ENCODE peak calls at places on chromosomes 4 and X, in eight cellular contexts. Z is cardiac fibroblast, U is left lung, E is right cardiac atrium, V is lung, S is fibroblast of pulmonary artery, C is aorta, Y is fibroblast of lung. M is an unnamed sample.

GRCh38 chr4:79652232-79652631 is 244.2 kb upstream of the GK2 start:
- DNase-seq in U (no peak), S (peak), E (no peak), Y (peak), V (no peak), C (no peak), Z (peak), M (no peak)

GRCh38 chr4:93327346-93327745 is 501.2 kb upstream of the ATOH1 start:
- DNase-seq in U (no peak), C (no peak), V (no peak), Y (no peak), S (no peak), E (no peak), Z (no peak), M (no peak)

GRCh38 chr4:14545796-14546195 is 456.5 kb upstream of the CPEB2 start:
- DNase-seq in S (no peak), Y (no peak), V (no peak), U (no peak), C (no peak), Z (no peak), E (no peak), M (no peak)

GRCh38 chrX:68462653-68463052 is 29.4 kb upstream of the OPHN1 start:
- DNase-seq in S (peak), U (no peak), E (no peak), C (no peak), V (no peak), Z (peak), Y (peak), M (peak)

GRCh38 chr4:113979157-113979972 is at the start of gene ARSJ:
- DNase-seq in S (peak), Y (peak), C (peak), V (peak), E (peak), U (peak), Z (peak), M (peak)

GRCh38 chr4:89708903-89709361 is 128.0 kb downstream of the SNCA start:
- DNase-seq in U (no peak), S (peak), V (no peak), Z (no peak), Y (peak), E (no peak), C (no peak), M (no peak)

GRCh38 chrX:155148724-155149537 is 67.3 kb upstream of the VBP1 start:
- DNase-seq in U (no peak), Y (no peak), C (no peak), Z (peak), S (peak), V (no peak), E (no peak), M (no peak)

GRCh38 chrX:130975947-130976346 is 72.9 kb upstream of the ENOX2 start:
- DNase-seq in C (no peak), S (peak), Y (peak), V (no peak), Z (peak), E (no peak), U (no peak), M (peak)

GRCh38 chr4:931194-931959 is 739 bp downstream of the GAK start:
- DNase-seq in S (peak), C (no peak), E (peak), Z (peak), Y (peak), U (no peak), V (no peak), M (no peak)

GRCh38 chr4:69749771-69750170 is 10.6 kb downstream of the SULT1B1 start:
- DNase-seq in C (no peak), U (no peak), V (no peak), E (no peak), S (peak), Z (peak), Y (peak), M (no peak)

GRCh38 chr4:108377021-108377420 is 208.3 kb upstream of the LEF1 start:
- DNase-seq in S (no peak), U (no peak), Z (no peak), V (no peak), C (no peak), Y (peak), E (no peak), M (no peak)

GRCh38 chr4:68218044-68218443 is 27.4 kb downstream of the TMPRSS11B start:
- DNase-seq in V (no peak), C (no peak), S (no peak), Z (peak), Y (peak), E (no peak), U (no peak), M (no peak)

GRCh38 chr4:70651864-70652506 is 14.3 kb downstream of the JCHAIN start:
- DNase-seq in Y (peak), V (no peak), U (no peak), Z (peak), S (peak), E (no peak), C (no peak), M (no peak)

GRCh38 chrX:30027636-30028035 is 187.7 kb upstream of the MAGEB2 start:
- DNase-seq in E (no peak), U (no peak), V (no peak), S (no peak), Y (no peak), Z (no peak), C (no peak), M (no peak)

GRCh38 chrX:7614616-7615015 is 228.4 kb upstream of the VCX start:
- DNase-seq in U (no peak), Y (no peak), V (no peak), E (no peak), C (no peak), S (no peak), Z (no peak), M (no peak)

GRCh38 chrX:125203737-125204578 is 115.7 kb upstream of the TEX13C start:
- DNase-seq in C (peak), S (no peak), U (peak), Y (peak), V (no peak), E (peak), Z (peak), M (peak)

GRCh38 chr4:88672987-88673386 is 24.6 kb downstream of the NAP1L5 start:
- DNase-seq in S (peak), Z (peak), Y (peak), E (no peak), U (no peak), V (no peak), C (no peak), M (no peak)

GRCh38 chr4:24885342-24885741 is 27.5 kb downstream of the CCDC149 start:
- DNase-seq in V (no peak), Y (peak), S (peak), Z (no peak), E (peak), U (no peak), C (no peak), M (no peak)

GRCh38 chr4:13953083-13953482 is 325.6 kb upstream of the BOD1L1 start:
- DNase-seq in C (no peak), Z (no peak), E (no peak), S (no peak), U (no peak), Y (no peak), V (no peak), M (no peak)

GRCh38 chr4:168524006-168524405 is 27.2 kb downstream of the PALLD start:
- DNase-seq in Y (peak), C (no peak), U (no peak), E (no peak), V (no peak), Z (peak), S (peak), M (no peak)

GRCh38 chrX:19613645-19614323 is 98.5 kb upstream of the MAP3K15 start:
- DNase-seq in Z (no peak), S (no peak), C (no peak), V (peak), Y (no peak), U (peak), E (peak), M (no peak)

GRCh38 chr4:69881173-69881773 is 21.3 kb upstream of the SULT1E1 start:
- DNase-seq in U (no peak), C (no peak), S (peak), E (peak), Z (peak), V (peak), Y (peak), M (peak)

GRCh38 chr4:102869569-102870227 is 906 bp downstream of the CISD2 start:
- DNase-seq in C (peak), Y (no peak), V (no peak), U (no peak), E (no peak), Z (no peak), S (no peak), M (no peak)

GRCh38 chr4:34733185-34733916 is 1511.0 kb downstream of the ARAP2 start:
- DNase-seq in C (no peak), S (no peak), Z (no peak), E (no peak), Y (no peak), U (no peak), V (no peak), M (no peak)

GRCh38 chrX:55160685-55161552 is 59.2 kb upstream of the PAGE5 start:
- DNase-seq in E (peak), Y (peak), C (peak), U (peak), S (peak), Z (peak), V (peak), M (peak)

GRCh38 chr4:8261851-8262535 is 7.6 kb upstream of the HTRA3 start:
- DNase-seq in E (no peak), V (no peak), S (no peak), U (peak), C (no peak), Z (no peak), Y (peak), M (no peak)

GRCh38 chr4:78213218-78213617 is 156.1 kb downstream of the FRAS1 start:
- DNase-seq in C (no peak), V (no peak), Z (no peak), S (no peak), E (no peak), U (no peak), Y (no peak), M (no peak)

GRCh38 chr4:81455895-81456294 is 15.8 kb downstream of the RASGEF1B start:
- DNase-seq in C (no peak), U (no peak), S (no peak), V (no peak), Z (no peak), E (no peak), Y (no peak), M (no peak)

GRCh38 chr4:54076673-54077072 is 12.3 kb upstream of the CHIC2 start:
- DNase-seq in E (no peak), S (no peak), C (no peak), U (no peak), Z (peak), Y (peak), V (no peak), M (no peak)

GRCh38 chr4:48017108-48017527 is 546 bp downstream of the NIPAL1 start:
- DNase-seq in S (peak), U (peak), Z (peak), V (peak), E (peak), C (peak), Y (peak), M (peak)

GRCh38 chr4:34091451-34091850 is 2152.9 kb downstream of the ARAP2 start:
- DNase-seq in V (no peak), Z (peak), S (peak), E (no peak), Y (no peak), C (no peak), U (no peak), M (no peak)

GRCh38 chrX:38192007-38192625 is 28.6 kb downstream of the SRPX start:
- DNase-seq in S (no peak), V (no peak), Y (peak), Z (peak), U (no peak), E (peak), C (no peak), M (no peak)

GRCh38 chrX:11792461-11793421 is 34.7 kb downstream of the MSL3 start:
- DNase-seq in U (no peak), S (no peak), C (no peak), V (no peak), E (no peak), Z (no peak), Y (no peak), M (peak)

GRCh38 chrX:119004920-119005524 is 30.6 kb downstream of the LONRF3 start:
- DNase-seq in C (peak), Z (peak), V (peak), E (peak), Y (peak), S (peak), U (peak), M (peak)

GRCh38 chr4:85686398-85686797 is 211.4 kb downstream of the ARHGAP24 start:
- DNase-seq in V (no peak), C (no peak), Z (no peak), Y (no peak), E (no peak), S (no peak), U (no peak), M (no peak)

GRCh38 chr4:6278801-6279197 is 9.1 kb downstream of the WFS1 start:
- DNase-seq in Z (peak), C (no peak), V (peak), U (peak), S (peak), E (peak), Y (peak), M (peak)
- H3K4me3 ChIP-seq in Z (no peak), C (no peak), V (no peak), U (no peak), S (no peak), E (no peak), Y (no peak), M (no peak)

DNA sequence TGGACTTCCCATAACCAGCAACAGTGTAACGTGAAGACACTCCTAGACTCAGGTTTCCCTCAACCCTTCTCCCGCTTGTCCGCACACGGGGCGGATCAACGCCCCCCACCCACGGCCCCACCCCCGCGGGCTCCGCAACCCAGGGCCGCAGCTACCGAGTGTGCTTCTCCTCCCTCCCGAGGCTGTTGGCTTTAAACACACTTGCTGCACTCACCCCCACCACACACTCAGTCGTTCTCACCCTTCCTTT is 50.4 kb upstream of the BCOR start:
- DNase-seq in E (peak), S (no peak), Y (no peak), V (no peak), C (no peak), U (no peak), Z (no peak), M (no peak)
- H3K4me3 ChIP-seq in E (no peak), S (no peak), Y (no peak), V (no peak), C (no peak), U (no peak), Z (no peak), M (no peak)

GRCh38 chrX:2710041-2710471 is 19.0 kb downstream of the CD99 start:
- DNase-seq in C (no peak), Z (peak), U (no peak), S (peak), Y (peak), V (no peak), E (peak), M (no peak)
- H3K4me3 ChIP-seq in C (no peak), Z (peak), U (no peak), S (peak), Y (no peak), V (no peak), E (peak), M (peak)

GRCh38 chrX:46912673-46913491 is 661 bp downstream of the JADE3 start:
- DNase-seq in E (peak), U (peak), V (peak), Y (peak), Z (peak), S (peak), C (peak), M (peak)

GRCh38 chrX:46916273-46916672 is 4.1 kb downstream of the JADE3 start:
- DNase-seq in E (no peak), Y (no peak), Z (no peak), C (no peak), S (no peak), V (no peak), U (no peak), M (no peak)

GRCh38 chrX:46910415-46910814 is 1.8 kb upstream of the JADE3 start:
- DNase-seq in Y (no peak), C (no peak), V (no peak), U (no peak), E (no peak), S (no peak), Z (no peak), M (no peak)

GRCh38 chrX:46913710-46914109 is 1.5 kb downstream of the JADE3 start:
- DNase-seq in E (peak), Y (peak), V (no peak), U (no peak), C (no peak), Z (peak), S (peak), M (no peak)

GRCh38 chrX:46912098-46912672 is at the start of gene JADE3:
- DNase-seq in E (peak), U (peak), Y (peak), V (peak), S (peak), C (peak), Z (peak), M (peak)
- H3K4me3 ChIP-seq in E (peak), U (peak), Y (peak), V (peak), S (peak), C (peak), Z (peak), M (peak)

DNA sequence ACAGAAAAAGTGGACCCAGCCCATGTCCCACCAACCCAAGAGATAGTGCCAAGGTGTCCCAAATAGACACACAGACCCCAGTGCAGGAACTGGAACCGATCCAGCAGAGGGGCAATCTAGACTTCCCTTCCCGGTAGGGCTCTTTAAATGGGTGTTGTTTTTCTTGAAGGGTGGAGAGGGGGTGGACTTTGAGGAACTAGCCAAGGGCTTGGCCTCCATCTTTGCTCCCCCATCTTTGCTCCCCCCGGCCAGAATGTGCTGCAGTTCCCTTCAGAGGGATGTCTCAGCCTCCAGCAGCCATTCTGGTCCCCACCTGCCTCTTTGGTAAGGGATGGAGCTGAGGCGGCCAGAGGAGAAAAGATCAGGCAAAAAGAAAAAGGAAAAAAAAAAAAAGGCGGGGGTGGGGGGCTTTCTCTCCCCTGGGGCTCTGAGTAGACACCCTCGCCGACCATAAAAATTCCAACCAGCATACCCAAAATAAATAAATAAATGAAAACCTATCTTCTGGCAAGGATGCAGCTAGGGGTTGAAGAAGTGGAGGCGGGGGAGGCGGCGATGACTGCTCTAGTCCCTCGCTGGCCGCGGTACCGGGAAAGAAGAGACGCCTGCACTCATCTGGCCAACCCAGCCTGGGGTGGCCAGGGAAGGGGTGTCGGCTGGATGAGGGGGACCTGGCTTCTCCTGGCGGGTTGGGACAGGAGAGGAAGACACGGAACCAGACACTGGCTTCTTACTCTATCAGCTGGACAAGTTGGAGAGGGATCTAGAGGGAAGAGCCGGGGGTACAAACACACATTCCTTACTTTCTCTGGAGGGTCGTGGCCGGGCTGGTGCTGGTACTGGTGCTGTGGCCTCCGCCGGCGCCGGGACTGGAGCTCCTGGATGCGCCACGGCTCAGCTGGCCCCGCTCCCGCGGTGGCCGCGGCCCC is 38.5 kb upstream of the IQSEC2 start:
- DNase-seq in Z (no peak), U (peak), C (no peak), V (no peak), Y (no peak), S (no peak), E (peak), M (no peak)
- H3K4me3 ChIP-seq in Z (peak), U (peak), C (peak), V (peak), Y (peak), S (peak), E (peak), M (peak)

DNA sequence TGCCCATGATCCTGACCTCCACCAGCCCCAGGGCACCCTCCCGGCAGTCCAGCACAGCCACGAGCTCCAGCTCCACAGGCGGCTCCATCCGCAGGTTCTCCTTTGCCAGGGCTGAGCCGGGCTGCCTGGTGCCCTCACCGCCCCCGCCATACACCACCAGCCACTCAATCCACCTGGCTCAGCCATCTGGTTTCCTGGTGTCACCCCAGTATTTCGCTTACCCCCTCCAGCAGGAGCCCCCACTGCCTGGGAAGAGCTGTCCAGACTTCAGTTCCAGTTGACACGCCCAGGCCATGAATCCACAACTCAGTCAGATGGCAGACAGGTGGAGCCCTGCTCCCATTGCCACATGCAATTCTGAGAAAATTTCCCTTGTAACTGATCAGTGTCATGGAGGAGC is 3.9 kb downstream of the SHISA3 start:
- DNase-seq in S (no peak), C (no peak), U (no peak), Z (no peak), V (no peak), Y (no peak), E (peak), M (no peak)
- H3K4me3 ChIP-seq in S (no peak), C (no peak), U (no peak), Z (no peak), V (no peak), Y (no peak), E (no peak), M (no peak)

DNA sequence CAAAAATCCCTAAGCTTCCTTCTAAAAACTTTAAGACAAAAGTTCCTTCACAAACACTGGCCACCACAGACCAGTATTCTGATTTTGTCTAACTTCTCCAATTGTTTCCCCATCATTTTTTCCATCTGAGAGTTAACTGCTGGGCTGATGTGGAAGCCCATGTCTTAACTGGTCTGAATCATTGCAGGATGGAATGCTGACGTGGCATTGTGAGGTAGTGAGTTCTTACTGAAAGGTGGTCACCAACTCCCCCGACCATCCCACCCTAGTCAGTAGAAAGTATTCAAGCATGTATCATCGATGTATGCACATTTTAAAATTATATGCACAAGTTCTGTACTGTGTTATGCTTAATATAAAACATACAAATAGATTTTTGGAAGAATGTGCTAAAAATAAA is 99.1 kb upstream of the SMIM10 start:
- DNase-seq in V (no peak), C (no peak), E (no peak), Z (peak), Y (peak), U (no peak), S (no peak), M (no peak)
- H3K4me3 ChIP-seq in V (no peak), C (no peak), E (no peak), Z (no peak), Y (no peak), U (no peak), S (no peak), M (no peak)

DNA sequence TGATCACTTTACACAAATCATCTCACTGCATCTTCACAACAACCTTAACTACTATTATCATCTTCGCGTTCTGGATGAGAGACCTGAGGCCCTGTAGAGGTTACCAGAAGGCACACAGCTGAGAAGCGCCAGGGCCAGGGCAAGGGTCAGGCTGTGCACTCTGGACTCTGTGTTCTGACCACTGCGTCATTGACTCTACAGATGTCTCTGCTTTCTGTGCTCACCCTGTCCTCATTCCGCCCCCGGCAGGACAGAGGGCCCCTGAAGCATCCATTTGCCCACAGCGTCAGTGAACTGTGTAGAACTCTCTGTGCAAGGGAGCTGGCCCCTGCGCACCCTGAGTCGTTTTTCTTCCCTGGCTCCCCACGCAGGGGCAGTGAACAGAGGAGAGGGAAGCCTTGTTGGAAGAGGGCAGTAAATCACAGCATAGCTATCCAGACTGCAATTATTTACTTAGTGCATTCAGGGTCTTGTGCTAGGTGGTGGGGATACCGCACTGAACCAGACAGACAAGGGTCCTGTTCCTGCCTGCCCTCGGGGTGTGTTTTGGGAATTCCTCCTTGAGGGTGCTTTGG is 6.1 kb upstream of the WAS start:
- DNase-seq in U (no peak), E (no peak), Y (no peak), C (no peak), V (no peak), Z (no peak), S (no peak), M (no peak)
- H3K4me3 ChIP-seq in U (no peak), E (no peak), Y (peak), C (no peak), V (no peak), Z (no peak), S (no peak), M (no peak)

M was measured in heart right ventricle.